ENCODE peak calls at places on chromosomes 1 and 21, in six cellular contexts. One of them, this sample, is unnamed.

GRCh38 chr1:167086033-167086432 is 4.1 kb downstream of the GPA33 start:
- DNase-seq in cardiac muscle cell: no peak
- DNase-seq in B cell: no peak
- DNase-seq in breast epithelium: no peak
- DNase-seq in heart left ventricle: no peak
- DNase-seq in spleen: no peak
- DNase-seq in this sample: no peak

GRCh38 chr1:178953034-178953433 is 72.7 kb upstream of the FAM20B start:
- DNase-seq in cardiac muscle cell: no peak
- DNase-seq in B cell: no peak
- DNase-seq in breast epithelium: no peak
- DNase-seq in heart left ventricle: peak
- DNase-seq in spleen: no peak
- DNase-seq in this sample: no peak

GRCh38 chr1:48019714-48020315 is 22.6 kb upstream of the TRABD2B start:
- DNase-seq in cardiac muscle cell: peak
- DNase-seq in B cell: peak
- DNase-seq in breast epithelium: peak
- DNase-seq in heart left ventricle: peak
- DNase-seq in spleen: no peak
- DNase-seq in this sample: no peak

GRCh38 chr1:151003175-151003574 is 3.5 kb downstream of the MINDY1 start:
- DNase-seq in cardiac muscle cell: no peak
- DNase-seq in B cell: no peak
- DNase-seq in breast epithelium: no peak
- DNase-seq in heart left ventricle: no peak
- DNase-seq in spleen: no peak
- DNase-seq in this sample: no peak

GRCh38 chr1:15454256-15454655 is 2.3 kb upstream of the CELA2A start:
- DNase-seq in cardiac muscle cell: peak
- DNase-seq in B cell: no peak
- DNase-seq in breast epithelium: no peak
- DNase-seq in heart left ventricle: no peak
- DNase-seq in spleen: no peak
- DNase-seq in this sample: no peak

GRCh38 chr1:24362982-24363614 is 43.9 kb downstream of the GRHL3 start:
- DNase-seq in cardiac muscle cell: peak
- DNase-seq in B cell: no peak
- DNase-seq in breast epithelium: no peak
- DNase-seq in heart left ventricle: no peak
- DNase-seq in spleen: no peak
- DNase-seq in this sample: no peak

GRCh38 chr1:155177192-155177917 is 3.7 kb downstream of the TRIM46 start:
- DNase-seq in cardiac muscle cell: no peak
- DNase-seq in B cell: no peak
- DNase-seq in breast epithelium: peak
- DNase-seq in heart left ventricle: no peak
- DNase-seq in spleen: peak
- DNase-seq in this sample: no peak

GRCh38 chr21:30962013-30962412 is 76.3 kb downstream of the KRTAP19-8 start:
- DNase-seq in cardiac muscle cell: no peak
- DNase-seq in B cell: no peak
- DNase-seq in breast epithelium: no peak
- DNase-seq in heart left ventricle: no peak
- DNase-seq in spleen: no peak
- DNase-seq in this sample: no peak

GRCh38 chr1:204477036-204477740 is 17.4 kb downstream of the PIK3C2B start:
- DNase-seq in cardiac muscle cell: no peak
- DNase-seq in B cell: no peak
- DNase-seq in breast epithelium: no peak
- DNase-seq in heart left ventricle: no peak
- DNase-seq in spleen: no peak
- DNase-seq in this sample: no peak

GRCh38 chr1:179164494-179164893 is 65.0 kb downstream of the ABL2 start:
- DNase-seq in cardiac muscle cell: peak
- DNase-seq in B cell: no peak
- DNase-seq in breast epithelium: no peak
- DNase-seq in heart left ventricle: no peak
- DNase-seq in spleen: no peak
- DNase-seq in this sample: no peak

GRCh38 chr1:161139765-161140164 is 7.3 kb upstream of the DEDD start:
- DNase-seq in cardiac muscle cell: peak
- DNase-seq in B cell: no peak
- DNase-seq in breast epithelium: no peak
- DNase-seq in heart left ventricle: no peak
- DNase-seq in spleen: no peak
- DNase-seq in this sample: peak

GRCh38 chr1:108591471-108591870 is 31.6 kb downstream of the EEIG2 start:
- DNase-seq in cardiac muscle cell: no peak
- DNase-seq in B cell: no peak
- DNase-seq in breast epithelium: no peak
- DNase-seq in heart left ventricle: peak
- DNase-seq in spleen: no peak
- DNase-seq in this sample: no peak

GRCh38 chr21:38352536-38353219 is 95.9 kb downstream of the KCNJ15 start:
- DNase-seq in cardiac muscle cell: peak
- DNase-seq in B cell: no peak
- DNase-seq in breast epithelium: no peak
- DNase-seq in heart left ventricle: peak
- DNase-seq in spleen: no peak
- DNase-seq in this sample: peak
- TF ChIP-seq CTCF in cardiac muscle cell: peak
- TF ChIP-seq CTCF in B cell: no peak
- TF ChIP-seq CTCF in breast epithelium: peak
- TF ChIP-seq CTCF in heart left ventricle: peak
- TF ChIP-seq CTCF in spleen: peak
- TF ChIP-seq CTCF in this sample: peak

GRCh38 chr1:156624814-156625435 is 5.7 kb downstream of the HAPLN2 start:
- DNase-seq in cardiac muscle cell: no peak
- DNase-seq in B cell: no peak
- DNase-seq in breast epithelium: peak
- DNase-seq in heart left ventricle: no peak
- DNase-seq in spleen: no peak
- DNase-seq in this sample: no peak

GRCh38 chr1:156626079-156626438 is 6.8 kb downstream of the HAPLN2 start:
- DNase-seq in cardiac muscle cell: no peak
- DNase-seq in B cell: no peak
- DNase-seq in breast epithelium: no peak
- DNase-seq in heart left ventricle: no peak
- DNase-seq in spleen: no peak
- DNase-seq in this sample: no peak

GRCh38 chr1:156627313-156627880 is 8.2 kb downstream of the HAPLN2 start:
- DNase-seq in cardiac muscle cell: peak
- DNase-seq in B cell: peak
- DNase-seq in breast epithelium: no peak
- DNase-seq in heart left ventricle: no peak
- DNase-seq in spleen: no peak
- DNase-seq in this sample: peak

GRCh38 chr1:156623946-156624813 is 5.0 kb downstream of the HAPLN2 start:
- DNase-seq in cardiac muscle cell: peak
- DNase-seq in B cell: peak
- DNase-seq in breast epithelium: peak
- DNase-seq in heart left ventricle: peak
- DNase-seq in spleen: peak
- DNase-seq in this sample: peak

GRCh38 chr1:156625436-156626078 is 6.3 kb downstream of the HAPLN2 start:
- DNase-seq in cardiac muscle cell: peak
- DNase-seq in B cell: peak
- DNase-seq in breast epithelium: no peak
- DNase-seq in heart left ventricle: peak
- DNase-seq in spleen: peak
- DNase-seq in this sample: peak
- TF ChIP-seq CTCF in cardiac muscle cell: peak
- TF ChIP-seq CTCF in B cell: peak
- TF ChIP-seq CTCF in breast epithelium: peak
- TF ChIP-seq CTCF in heart left ventricle: peak
- TF ChIP-seq CTCF in spleen: peak
- TF ChIP-seq CTCF in this sample: peak

GRCh38 chr1:181318858-181319235 is 164.5 kb upstream of the CACNA1E start:
- DNase-seq in cardiac muscle cell: peak
- DNase-seq in B cell: no peak
- DNase-seq in breast epithelium: no peak
- DNase-seq in heart left ventricle: no peak
- DNase-seq in spleen: no peak
- DNase-seq in this sample: no peak

GRCh38 chr1:181317261-181317924 is 165.9 kb upstream of the CACNA1E start:
- DNase-seq in cardiac muscle cell: no peak
- DNase-seq in B cell: no peak
- DNase-seq in breast epithelium: no peak
- DNase-seq in heart left ventricle: no peak
- DNase-seq in spleen: no peak
- DNase-seq in this sample: no peak

GRCh38 chr1:181319903-181320302 is 163.4 kb upstream of the CACNA1E start:
- DNase-seq in cardiac muscle cell: no peak
- DNase-seq in B cell: no peak
- DNase-seq in breast epithelium: no peak
- DNase-seq in heart left ventricle: no peak
- DNase-seq in spleen: no peak
- DNase-seq in this sample: no peak

GRCh38 chr1:181314959-181315358 is 168.4 kb upstream of the CACNA1E start:
- DNase-seq in cardiac muscle cell: no peak
- DNase-seq in B cell: no peak
- DNase-seq in breast epithelium: no peak
- DNase-seq in heart left ventricle: no peak
- DNase-seq in spleen: no peak
- DNase-seq in this sample: no peak

GRCh38 chr1:181318022-181318857 is 165.1 kb upstream of the CACNA1E start:
- DNase-seq in cardiac muscle cell: peak
- DNase-seq in B cell: no peak
- DNase-seq in breast epithelium: no peak
- DNase-seq in heart left ventricle: no peak
- DNase-seq in spleen: no peak
- DNase-seq in this sample: peak
- TF ChIP-seq CTCF in cardiac muscle cell: no peak
- TF ChIP-seq CTCF in B cell: no peak
- TF ChIP-seq CTCF in breast epithelium: no peak
- TF ChIP-seq CTCF in heart left ventricle: no peak
- TF ChIP-seq CTCF in spleen: no peak
- TF ChIP-seq CTCF in this sample: no peak

DNA sequence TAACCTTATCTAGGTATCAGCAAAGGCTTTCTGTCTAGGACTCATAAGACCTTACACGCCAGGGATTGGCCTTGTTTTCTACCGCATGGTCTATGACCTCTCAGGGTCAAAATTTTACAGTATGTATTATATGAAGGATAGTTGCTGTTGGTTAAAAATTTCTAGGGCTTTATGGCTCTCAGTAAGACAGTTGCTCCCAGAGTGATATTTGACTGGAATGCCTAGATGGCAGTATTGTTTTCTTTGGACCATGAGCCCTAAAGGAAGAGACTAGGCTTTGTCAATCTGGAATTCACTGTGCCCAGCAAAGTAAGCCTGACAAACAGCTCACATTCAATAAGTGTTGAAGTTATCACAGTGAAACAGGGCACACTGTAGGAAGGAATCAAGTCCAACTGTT is 37.6 kb downstream of the C1orf87 start:
- DNase-seq in cardiac muscle cell: peak
- DNase-seq in B cell: no peak
- DNase-seq in breast epithelium: no peak
- DNase-seq in heart left ventricle: no peak
- DNase-seq in spleen: no peak
- DNase-seq in this sample: no peak
- TF ChIP-seq CTCF in cardiac muscle cell: no peak
- TF ChIP-seq CTCF in B cell: no peak
- TF ChIP-seq CTCF in breast epithelium: no peak
- TF ChIP-seq CTCF in heart left ventricle: no peak
- TF ChIP-seq CTCF in spleen: no peak
- TF ChIP-seq CTCF in this sample: no peak

GRCh38 chr1:217095050-217095622 is 371.9 kb upstream of the ESRRG start:
- DNase-seq in cardiac muscle cell: no peak
- DNase-seq in B cell: no peak
- DNase-seq in breast epithelium: no peak
- DNase-seq in heart left ventricle: no peak
- DNase-seq in spleen: no peak
- DNase-seq in this sample: no peak
- TF ChIP-seq CTCF in cardiac muscle cell: no peak
- TF ChIP-seq CTCF in B cell: no peak
- TF ChIP-seq CTCF in breast epithelium: no peak
- TF ChIP-seq CTCF in heart left ventricle: no peak
- TF ChIP-seq CTCF in spleen: no peak
- TF ChIP-seq CTCF in this sample: no peak

GRCh38 chr1:18557621-18558465 is 72.8 kb upstream of the PAX7 start:
- DNase-seq in cardiac muscle cell: peak
- DNase-seq in B cell: no peak
- DNase-seq in breast epithelium: no peak
- DNase-seq in heart left ventricle: no peak
- DNase-seq in spleen: no peak
- DNase-seq in this sample: peak

GRCh38 chr1:18555036-18555435 is 74.3 kb downstream of the KLHDC7A start:
- DNase-seq in cardiac muscle cell: no peak
- DNase-seq in B cell: no peak
- DNase-seq in breast epithelium: no peak
- DNase-seq in heart left ventricle: no peak
- DNase-seq in spleen: no peak
- DNase-seq in this sample: no peak

GRCh38 chr1:18554101-18554500 is 73.4 kb downstream of the KLHDC7A start:
- DNase-seq in cardiac muscle cell: no peak
- DNase-seq in B cell: no peak
- DNase-seq in breast epithelium: no peak
- DNase-seq in heart left ventricle: no peak
- DNase-seq in spleen: no peak
- DNase-seq in this sample: no peak

GRCh38 chr1:18554597-18554996 is 73.9 kb downstream of the KLHDC7A start:
- DNase-seq in cardiac muscle cell: no peak
- DNase-seq in B cell: no peak
- DNase-seq in breast epithelium: no peak
- DNase-seq in heart left ventricle: no peak
- DNase-seq in spleen: no peak
- DNase-seq in this sample: no peak

GRCh38 chr1:18556364-18556763 is 74.3 kb upstream of the PAX7 start:
- DNase-seq in cardiac muscle cell: peak
- DNase-seq in B cell: no peak
- DNase-seq in breast epithelium: no peak
- DNase-seq in heart left ventricle: no peak
- DNase-seq in spleen: no peak
- DNase-seq in this sample: no peak
- TF ChIP-seq CTCF in cardiac muscle cell: peak
- TF ChIP-seq CTCF in B cell: no peak
- TF ChIP-seq CTCF in breast epithelium: no peak
- TF ChIP-seq CTCF in heart left ventricle: no peak
- TF ChIP-seq CTCF in spleen: no peak
- TF ChIP-seq CTCF in this sample: peak

GRCh38 chr1:235783148-235783776 is 83.4 kb downstream of the LYST start:
- DNase-seq in cardiac muscle cell: peak
- DNase-seq in B cell: no peak
- DNase-seq in breast epithelium: no peak
- DNase-seq in heart left ventricle: no peak
- DNase-seq in spleen: no peak
- DNase-seq in this sample: no peak
- TF ChIP-seq CTCF in cardiac muscle cell: peak
- TF ChIP-seq CTCF in B cell: peak
- TF ChIP-seq CTCF in breast epithelium: no peak
- TF ChIP-seq CTCF in heart left ventricle: peak
- TF ChIP-seq CTCF in spleen: no peak
- TF ChIP-seq CTCF in this sample: peak

GRCh38 chr1:3775498-3776230 is 3.1 kb downstream of the SMIM1 start:
- DNase-seq in cardiac muscle cell: peak
- DNase-seq in B cell: peak
- DNase-seq in breast epithelium: no peak
- DNase-seq in heart left ventricle: peak
- DNase-seq in spleen: peak
- DNase-seq in this sample: peak
- TF ChIP-seq CTCF in cardiac muscle cell: peak
- TF ChIP-seq CTCF in B cell: peak
- TF ChIP-seq CTCF in breast epithelium: no peak
- TF ChIP-seq CTCF in heart left ventricle: no peak
- TF ChIP-seq CTCF in spleen: no peak
- TF ChIP-seq CTCF in this sample: peak